ENCODE peak calls at places on chromosomes 5 and 9, in four cellular contexts. F, M, X and G are unnamed samples. For H3K36me3 and H3K27me3, the result is how much of the 10 kb centered on the place peaks cover.

GRCh38 chr9:36995927-36996471 is 38.1 kb downstream of the PAX5 start:
- DNase-seq in F (peak), M (peak), X (peak), G (peak)

GRCh38 chr9:22049411-22049810 is 40.3 kb upstream of the CDKN2B start:
- DNase-seq in F (peak), M (no peak), X (no peak), G (no peak)

GRCh38 chr5:71658916-71659661 is 60.0 kb upstream of the CARTPT start:
- DNase-seq in F (peak), M (no peak), X (peak), G (no peak)

GRCh38 chr9:18429065-18429464 is 44.9 kb upstream of the ADAMTSL1 start:
- DNase-seq in F (peak), M (no peak), X (no peak), G (no peak)

GRCh38 chr5:34542818-34543217 is 113.3 kb upstream of the RAI14 start:
- DNase-seq in F (no peak), M (no peak), X (no peak), G (no peak)

GRCh38 chr5:143140492-143141231 is 262.8 kb downstream of the NR3C1 start:
- DNase-seq in F (no peak), M (no peak), X (no peak), G (no peak)

GRCh38 chr9:127936347-127936852 is 1.3 kb downstream of the DPM2 start:
- DNase-seq in F (no peak), M (no peak), X (no peak), G (no peak)

GRCh38 chr9:127915801-127916664 is 808 bp downstream of the ST6GALNAC4 start:
- DNase-seq in F (no peak), M (no peak), X (no peak), G (peak)

GRCh38 chr5:83440826-83441225 is 30.7 kb upstream of the VCAN start:
- DNase-seq in F (no peak), M (no peak), X (no peak), G (no peak)

GRCh38 chr5:15069407-15069905 is 197.9 kb upstream of the ANKH start:
- DNase-seq in F (no peak), M (no peak), X (no peak), G (no peak)

GRCh38 chr9:118121361-118121760 is 417.2 kb downstream of the TLR4 start:
- DNase-seq in F (no peak), M (no peak), X (no peak), G (no peak)

GRCh38 chr5:142883025-142883424 is 112.8 kb downstream of the ARHGAP26 start:
- DNase-seq in F (peak), M (no peak), X (no peak), G (no peak)

GRCh38 chr5:66646570-66646969 is 50.4 kb downstream of the MAST4 start:
- DNase-seq in F (no peak), M (no peak), X (no peak), G (no peak)

GRCh38 chr9:105376893-105377292 is 70.9 kb upstream of the FSD1L start:
- DNase-seq in F (no peak), M (no peak), X (no peak), G (no peak)

GRCh38 chr5:154421868-154422267 is 23.9 kb upstream of the SAP30L start:
- DNase-seq in F (peak), M (no peak), X (peak), G (no peak)

GRCh38 chr5:96997265-96997859 is 61.5 kb downstream of the LNPEP start:
- DNase-seq in F (peak), M (no peak), X (peak), G (peak)

GRCh38 chr9:14198544-14199510 is 115.1 kb downstream of the NFIB start:
- DNase-seq in F (no peak), M (no peak), X (peak), G (no peak)

GRCh38 chr9:132301521-132301920 is 53.3 kb downstream of the SETX start:
- DNase-seq in F (no peak), M (no peak), X (no peak), G (no peak)
- H3K36me3 ChIP-seq in F (half or more), M (under half), X (under half), G (half or more)

GRCh38 chr5:88834499-88834898 is 48.5 kb downstream of the MEF2C start:
- DNase-seq in F (no peak), M (no peak), X (no peak), G (no peak)
- H3K4me3 ChIP-seq in F (no peak), M (no peak), X (no peak), G (no peak)

GRCh38 chr9:136197372-136197875 is 7.5 kb downstream of the LHX3 start:
- DNase-seq in F (no peak), M (no peak), X (peak), G (no peak)
- H3K27me3 ChIP-seq in F (half or more), M (under half), X (half or more), G (under half)

GRCh38 chr5:141515946-141516647 is 27.2 kb downstream of the PCDHGC5 start:
- DNase-seq in F (no peak), M (no peak), X (no peak), G (no peak)

GRCh38 chr5:141516648-141517025 is 27.8 kb downstream of the PCDHGC5 start:
- DNase-seq in F (no peak), M (no peak), X (no peak), G (no peak)

GRCh38 chr5:141517902-141518610 is 29.2 kb downstream of the PCDHGC5 start:
- DNase-seq in F (peak), M (no peak), X (no peak), G (no peak)

GRCh38 chr5:141518616-141519015 is 29.7 kb downstream of the PCDHGC5 start:
- DNase-seq in F (no peak), M (no peak), X (no peak), G (no peak)

DNA sequence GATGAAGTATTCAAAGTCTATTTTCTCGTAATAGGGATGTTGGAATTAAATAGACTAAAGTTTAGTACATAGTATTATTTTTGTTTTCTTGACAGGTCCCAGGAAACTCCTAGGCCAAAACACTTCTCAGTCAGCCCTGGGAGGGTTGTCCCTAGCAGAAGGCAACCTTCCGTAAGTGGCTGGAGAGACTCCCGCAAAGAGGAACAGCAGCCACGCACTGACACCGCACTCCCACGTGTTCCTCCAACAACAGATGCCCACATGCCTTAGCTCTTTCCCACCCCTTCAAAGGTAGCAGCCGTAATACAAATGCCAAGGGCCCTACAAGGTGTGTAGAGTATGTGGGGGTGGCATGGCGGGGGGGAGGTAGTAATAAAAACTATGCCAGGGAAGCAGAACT is 28.4 kb downstream of the PCDHGC5 start:
- DNase-seq in F (no peak), M (no peak), X (no peak), G (no peak)
- H3K36me3 ChIP-seq in F (under half), M (under half), X (under half), G (half or more)

GRCh38 chr9:88949425-88949824 is 41.8 kb upstream of the S1PR3 start:
- DNase-seq in F (peak), M (no peak), X (no peak), G (no peak)

GRCh38 chr9:88952086-88952615 is 39.1 kb upstream of the S1PR3 start:
- DNase-seq in F (no peak), M (no peak), X (no peak), G (no peak)

GRCh38 chr9:88951143-88951542 is 40.1 kb upstream of the S1PR3 start:
- DNase-seq in F (no peak), M (no peak), X (no peak), G (no peak)

GRCh38 chr9:88949961-88950340 is 41.3 kb upstream of the S1PR3 start:
- DNase-seq in F (peak), M (no peak), X (no peak), G (no peak)

GRCh38 chr9:88950341-88951141 is 40.7 kb upstream of the S1PR3 start:
- DNase-seq in F (peak), M (no peak), X (no peak), G (no peak)
- H3K4me3 ChIP-seq in F (peak), M (no peak), X (no peak), G (no peak)

GRCh38 chr5:177450672-177451424 is 4.2 kb downstream of the PRR7 start:
- DNase-seq in F (no peak), M (no peak), X (no peak), G (no peak)
- H3K27me3 ChIP-seq in F (under half), M (under half), X (under half), G (under half)

GRCh38 chr5:90367879-90368278 is 41.7 kb downstream of the CETN3 start:
- DNase-seq in F (no peak), M (no peak), X (no peak), G (no peak)
- H3K36me3 ChIP-seq in F (under half), M (under half), X (under half), G (under half)

DNA sequence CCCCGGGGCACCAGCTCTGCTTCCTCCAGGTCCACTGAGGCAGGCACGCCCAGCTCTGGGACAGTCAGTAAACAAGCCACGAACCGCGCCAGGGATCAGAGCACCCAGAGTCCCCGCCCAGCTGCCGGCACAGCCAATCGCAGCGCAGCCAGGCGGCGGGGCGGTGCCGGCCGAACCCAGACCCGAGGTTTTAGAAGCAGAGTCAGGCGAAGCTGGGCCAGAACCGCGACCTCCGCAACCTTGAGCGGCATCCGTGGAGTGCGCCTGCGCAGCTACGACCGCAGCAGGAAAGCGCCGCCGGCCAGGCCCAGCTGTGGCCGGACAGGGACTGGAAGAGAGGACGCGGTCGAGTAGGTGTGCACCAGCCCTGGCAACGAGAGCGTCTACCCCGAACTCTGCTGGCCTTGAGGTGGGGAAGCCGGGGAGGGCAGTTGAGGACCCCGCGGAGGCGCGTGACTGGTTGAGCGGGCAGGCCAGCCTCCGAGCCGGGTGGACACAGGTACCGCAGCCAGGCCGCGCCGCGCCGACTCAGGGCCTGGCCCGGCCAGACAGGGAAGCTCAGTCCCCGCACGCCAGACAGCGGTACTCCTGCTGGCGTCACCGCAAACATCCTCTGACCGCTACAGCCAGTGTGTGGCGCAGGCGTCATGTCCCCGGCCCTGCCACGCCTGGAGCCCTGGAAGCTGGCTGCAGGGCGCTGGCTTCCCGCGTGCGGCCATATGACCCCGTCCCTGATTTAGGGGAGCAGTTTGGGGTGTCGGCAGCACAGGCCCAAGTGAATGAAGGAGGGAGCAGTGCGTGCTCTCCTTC is at the start of gene CTSL:
- DNase-seq in F (peak), M (peak), X (peak), G (peak)
- H3K4me3 ChIP-seq in F (peak), M (peak), X (peak), G (no peak)